ENCODE peak calls at places on chromosomes 5 and 9, in six cellular contexts. L is amniotic stem cell, C is HT1080, P is NCI-H510A treated with DMSO at 0.1 percent for 48 hours, J is DMS153, R is HTR-8/SVneo. Z is an unnamed sample.

GRCh38 chr5:6682239-6682638 is 31.0 kb upstream of the TENT4A start:
- DNase-seq in C (no peak), R (no peak), P (no peak), L (no peak), J (no peak), Z (no peak)

GRCh38 chr5:119439140-119439625 is 13.1 kb upstream of the HSD17B4 start:
- DNase-seq in L (no peak), P (no peak), J (no peak), C (peak), R (no peak), Z (no peak)

GRCh38 chr9:123860603-123861002 is 69.3 kb downstream of the DENND1A start:
- DNase-seq in R (no peak), P (no peak), L (no peak), C (no peak), J (no peak), Z (no peak)

GRCh38 chr9:87664153-87665060 is 61.5 kb upstream of the CTSL start:
- DNase-seq in C (no peak), R (no peak), P (no peak), J (no peak), L (no peak), Z (no peak)

GRCh38 chr5:133274597-133274935 is 222.8 kb downstream of the HSPA4 start:
- DNase-seq in J (peak), P (no peak), C (no peak), R (no peak), L (no peak), Z (no peak)

GRCh38 chr9:7172445-7173115 is 414.8 kb downstream of the KDM4C start:
- DNase-seq in L (no peak), P (no peak), R (no peak), C (peak), J (no peak), Z (no peak)

GRCh38 chr9:127076860-127077657 is 45.4 kb downstream of the ANGPTL2 start:
- DNase-seq in R (no peak), C (no peak), P (no peak), L (no peak), J (no peak), Z (no peak)

GRCh38 chr5:124650960-124651662 is 95.3 kb downstream of the ZNF608 start:
- DNase-seq in P (peak), R (no peak), C (no peak), L (peak), J (no peak), Z (peak)

GRCh38 chr5:144177548-144177947 is 6.9 kb downstream of the KCTD16 start:
- DNase-seq in P (no peak), J (no peak), C (no peak), L (no peak), R (no peak), Z (peak)

GRCh38 chr5:68074048-68074632 is 141.4 kb upstream of the PIK3R1 start:
- DNase-seq in J (peak), P (peak), L (no peak), C (no peak), R (no peak), Z (no peak)

GRCh38 chr5:64207978-64208377 is 42.3 kb downstream of the RNF180 start:
- DNase-seq in J (no peak), R (no peak), L (no peak), C (peak), P (no peak), Z (no peak)

GRCh38 chr9:114198249-114199040 is 43.1 kb downstream of the COL27A1 start:
- DNase-seq in C (no peak), L (no peak), R (no peak), J (no peak), P (no peak), Z (no peak)

GRCh38 chr5:58294598-58295298 is 165.1 kb downstream of the PLK2 start:
- DNase-seq in C (peak), J (no peak), P (no peak), R (no peak), L (no peak), Z (peak)

GRCh38 chr5:1867114-1867814 is 15.5 kb downstream of the IRX4 start:
- DNase-seq in J (no peak), C (no peak), R (no peak), P (no peak), L (no peak), Z (no peak)

GRCh38 chr5:170886210-170886894 is 24.5 kb downstream of the RANBP17 start:
- DNase-seq in J (no peak), C (no peak), P (no peak), R (no peak), L (no peak), Z (no peak)

GRCh38 chr5:149301744-149302380 is 30.2 kb downstream of the AFAP1L1 start:
- DNase-seq in R (no peak), J (no peak), L (no peak), C (no peak), P (no peak), Z (peak)

GRCh38 chr5:180494510-180495181 is 467 bp downstream of the CNOT6 start:
- DNase-seq in C (no peak), P (peak), J (no peak), R (peak), L (no peak), Z (no peak)

GRCh38 chr9:111728617-111729366 is 65.9 kb downstream of the SHOC1 start:
- DNase-seq in L (peak), R (peak), C (peak), J (no peak), P (no peak), Z (peak)

Z was measured in BJ.